ENCODE peak calls at places on chromosome 21, in nine cellular contexts. One of them, this sample, is unnamed.

GRCh38 chr21:45207839-45208626 is 79.7 kb downstream of the POFUT2 start:
- DNase-seq in germinal center: no peak
- DNase-seq in amniotic stem cell: no peak
- DNase-seq in testis: no peak
- DNase-seq in T-helper 1 cell: no peak
- DNase-seq in effector memory CD4-positive, alpha-beta T cell: no peak
- DNase-seq in activated T-helper 1 cell treated with anti-CD3 and anti-CD28 coated beads, Interleukin-12 subunit alpha, Interleukin-12 subunit beta, Interleukin-2, Interleukin-4 antibody, amounts not matched to agents 30 ng/mL and 10 ng/mL and 1 ng/mL, durations not matched to agents 14 hours and 24 hours and 36 hours: no peak
- DNase-seq in omental fat pad: no peak
- DNase-seq in activated naive CD8-positive, alpha-beta T cell treated with anti-CD3 and anti-CD28 coated beads, Interleukin-2, amount 50 U/mL, for 24 hours: no peak
- DNase-seq in this sample: no peak

GRCh38 chr21:29163381-29164115 is 33.1 kb downstream of the MAP3K7CL start:
- DNase-seq in T-helper 1 cell: no peak
- DNase-seq in activated T-helper 1 cell treated with anti-CD3 and anti-CD28 coated beads, Interleukin-12 subunit alpha, Interleukin-12 subunit beta, Interleukin-2, Interleukin-4 antibody, amounts not matched to agents 30 ng/mL and 10 ng/mL and 1 ng/mL, durations not matched to agents 14 hours and 24 hours and 36 hours: no peak
- DNase-seq in testis: no peak
- DNase-seq in effector memory CD4-positive, alpha-beta T cell: no peak
- DNase-seq in germinal center: no peak
- DNase-seq in omental fat pad: no peak
- DNase-seq in amniotic stem cell: no peak
- DNase-seq in activated naive CD8-positive, alpha-beta T cell treated with anti-CD3 and anti-CD28 coated beads, Interleukin-2, amount 50 U/mL, for 24 hours: no peak
- DNase-seq in this sample: no peak

GRCh38 chr21:42545745-42546144 is 32.1 kb downstream of the SLC37A1 start:
- DNase-seq in omental fat pad: no peak
- DNase-seq in T-helper 1 cell: no peak
- DNase-seq in activated T-helper 1 cell treated with anti-CD3 and anti-CD28 coated beads, Interleukin-12 subunit alpha, Interleukin-12 subunit beta, Interleukin-2, Interleukin-4 antibody, amounts not matched to agents 30 ng/mL and 10 ng/mL and 1 ng/mL, durations not matched to agents 14 hours and 24 hours and 36 hours: no peak
- DNase-seq in activated naive CD8-positive, alpha-beta T cell treated with anti-CD3 and anti-CD28 coated beads, Interleukin-2, amount 50 U/mL, for 24 hours: no peak
- DNase-seq in effector memory CD4-positive, alpha-beta T cell: no peak
- DNase-seq in testis: no peak
- DNase-seq in amniotic stem cell: no peak
- DNase-seq in germinal center: no peak
- DNase-seq in this sample: no peak

GRCh38 chr21:34560609-34561008 is 48.6 kb upstream of the KCNE1 start:
- DNase-seq in germinal center: no peak
- DNase-seq in T-helper 1 cell: no peak
- DNase-seq in effector memory CD4-positive, alpha-beta T cell: no peak
- DNase-seq in activated T-helper 1 cell treated with anti-CD3 and anti-CD28 coated beads, Interleukin-12 subunit alpha, Interleukin-12 subunit beta, Interleukin-2, Interleukin-4 antibody, amounts not matched to agents 30 ng/mL and 10 ng/mL and 1 ng/mL, durations not matched to agents 14 hours and 24 hours and 36 hours: no peak
- DNase-seq in omental fat pad: no peak
- DNase-seq in amniotic stem cell: no peak
- DNase-seq in testis: no peak
- DNase-seq in activated naive CD8-positive, alpha-beta T cell treated with anti-CD3 and anti-CD28 coated beads, Interleukin-2, amount 50 U/mL, for 24 hours: no peak
- DNase-seq in this sample: no peak

GRCh38 chr21:44407493-44407892 is 47.8 kb upstream of the LRRC3 start:
- DNase-seq in testis: no peak
- DNase-seq in germinal center: no peak
- DNase-seq in omental fat pad: no peak
- DNase-seq in activated naive CD8-positive, alpha-beta T cell treated with anti-CD3 and anti-CD28 coated beads, Interleukin-2, amount 50 U/mL, for 24 hours: peak
- DNase-seq in effector memory CD4-positive, alpha-beta T cell: no peak
- DNase-seq in T-helper 1 cell: no peak
- DNase-seq in activated T-helper 1 cell treated with anti-CD3 and anti-CD28 coated beads, Interleukin-12 subunit alpha, Interleukin-12 subunit beta, Interleukin-2, Interleukin-4 antibody, amounts not matched to agents 30 ng/mL and 10 ng/mL and 1 ng/mL, durations not matched to agents 14 hours and 24 hours and 36 hours: no peak
- DNase-seq in amniotic stem cell: no peak
- DNase-seq in this sample: no peak

GRCh38 chr21:41526478-41527087 is 18.6 kb upstream of the TMPRSS2 start:
- DNase-seq in testis: no peak
- DNase-seq in T-helper 1 cell: no peak
- DNase-seq in activated naive CD8-positive, alpha-beta T cell treated with anti-CD3 and anti-CD28 coated beads, Interleukin-2, amount 50 U/mL, for 24 hours: no peak
- DNase-seq in activated T-helper 1 cell treated with anti-CD3 and anti-CD28 coated beads, Interleukin-12 subunit alpha, Interleukin-12 subunit beta, Interleukin-2, Interleukin-4 antibody, amounts not matched to agents 30 ng/mL and 10 ng/mL and 1 ng/mL, durations not matched to agents 14 hours and 24 hours and 36 hours: no peak
- DNase-seq in omental fat pad: no peak
- DNase-seq in germinal center: no peak
- DNase-seq in effector memory CD4-positive, alpha-beta T cell: no peak
- DNase-seq in amniotic stem cell: no peak
- DNase-seq in this sample: no peak

GRCh38 chr21:46110499-46111192 is 12.7 kb downstream of the COL6A2 start:
- DNase-seq in effector memory CD4-positive, alpha-beta T cell: no peak
- DNase-seq in omental fat pad: peak
- DNase-seq in amniotic stem cell: no peak
- DNase-seq in T-helper 1 cell: no peak
- DNase-seq in activated T-helper 1 cell treated with anti-CD3 and anti-CD28 coated beads, Interleukin-12 subunit alpha, Interleukin-12 subunit beta, Interleukin-2, Interleukin-4 antibody, amounts not matched to agents 30 ng/mL and 10 ng/mL and 1 ng/mL, durations not matched to agents 14 hours and 24 hours and 36 hours: no peak
- DNase-seq in activated naive CD8-positive, alpha-beta T cell treated with anti-CD3 and anti-CD28 coated beads, Interleukin-2, amount 50 U/mL, for 24 hours: no peak
- DNase-seq in germinal center: no peak
- DNase-seq in testis: peak
- DNase-seq in this sample: no peak

GRCh38 chr21:33817136-33817535 is 98.5 kb downstream of the ATP5PO start:
- DNase-seq in activated T-helper 1 cell treated with anti-CD3 and anti-CD28 coated beads, Interleukin-12 subunit alpha, Interleukin-12 subunit beta, Interleukin-2, Interleukin-4 antibody, amounts not matched to agents 30 ng/mL and 10 ng/mL and 1 ng/mL, durations not matched to agents 14 hours and 24 hours and 36 hours: no peak
- DNase-seq in T-helper 1 cell: no peak
- DNase-seq in germinal center: no peak
- DNase-seq in activated naive CD8-positive, alpha-beta T cell treated with anti-CD3 and anti-CD28 coated beads, Interleukin-2, amount 50 U/mL, for 24 hours: no peak
- DNase-seq in effector memory CD4-positive, alpha-beta T cell: no peak
- DNase-seq in omental fat pad: no peak
- DNase-seq in testis: no peak
- DNase-seq in amniotic stem cell: no peak
- DNase-seq in this sample: no peak

GRCh38 chr21:29633766-29634165 is 306.0 kb downstream of the GRIK1 start:
- DNase-seq in activated naive CD8-positive, alpha-beta T cell treated with anti-CD3 and anti-CD28 coated beads, Interleukin-2, amount 50 U/mL, for 24 hours: no peak
- DNase-seq in effector memory CD4-positive, alpha-beta T cell: no peak
- DNase-seq in testis: no peak
- DNase-seq in T-helper 1 cell: no peak
- DNase-seq in omental fat pad: no peak
- DNase-seq in amniotic stem cell: no peak
- DNase-seq in germinal center: no peak
- DNase-seq in activated T-helper 1 cell treated with anti-CD3 and anti-CD28 coated beads, Interleukin-12 subunit alpha, Interleukin-12 subunit beta, Interleukin-2, Interleukin-4 antibody, amounts not matched to agents 30 ng/mL and 10 ng/mL and 1 ng/mL, durations not matched to agents 14 hours and 24 hours and 36 hours: no peak
- DNase-seq in this sample: no peak

GRCh38 chr21:16536661-16537359 is 807.0 kb downstream of the USP25 start:
- DNase-seq in omental fat pad: no peak
- DNase-seq in testis: no peak
- DNase-seq in T-helper 1 cell: no peak
- DNase-seq in amniotic stem cell: no peak
- DNase-seq in effector memory CD4-positive, alpha-beta T cell: no peak
- DNase-seq in germinal center: no peak
- DNase-seq in activated naive CD8-positive, alpha-beta T cell treated with anti-CD3 and anti-CD28 coated beads, Interleukin-2, amount 50 U/mL, for 24 hours: no peak
- DNase-seq in activated T-helper 1 cell treated with anti-CD3 and anti-CD28 coated beads, Interleukin-12 subunit alpha, Interleukin-12 subunit beta, Interleukin-2, Interleukin-4 antibody, amounts not matched to agents 30 ng/mL and 10 ng/mL and 1 ng/mL, durations not matched to agents 14 hours and 24 hours and 36 hours: no peak
- DNase-seq in this sample: no peak

GRCh38 chr21:42623684-42624083 is 29.7 kb upstream of the PDE9A start:
- DNase-seq in activated naive CD8-positive, alpha-beta T cell treated with anti-CD3 and anti-CD28 coated beads, Interleukin-2, amount 50 U/mL, for 24 hours: no peak
- DNase-seq in omental fat pad: no peak
- DNase-seq in T-helper 1 cell: no peak
- DNase-seq in testis: no peak
- DNase-seq in amniotic stem cell: no peak
- DNase-seq in activated T-helper 1 cell treated with anti-CD3 and anti-CD28 coated beads, Interleukin-12 subunit alpha, Interleukin-12 subunit beta, Interleukin-2, Interleukin-4 antibody, amounts not matched to agents 30 ng/mL and 10 ng/mL and 1 ng/mL, durations not matched to agents 14 hours and 24 hours and 36 hours: no peak
- DNase-seq in germinal center: no peak
- DNase-seq in effector memory CD4-positive, alpha-beta T cell: no peak
- DNase-seq in this sample: no peak

This sample was measured in stimulated activated naive B cell treated with anti-CD40 and anti-IgM and Interleukin-4, amounts not matched to agents 10 μg/mL and 1 μg/mL and 100 μg/mL, for 72 hours.